ENCODE peak calls at places on chromosomes 2 and 18, in nine cellular contexts. One of them, this sample, is unnamed.

GRCh38 chr2:8761529-8762164 is 75.8 kb downstream of the KIDINS220 start:
- DNase-seq in NCI-H2029: peak
- DNase-seq in left lobe of liver: no peak
- DNase-seq in kidney epithelial cell: no peak
- DNase-seq in NCI-H1092 treated with DMSO at 0.1 percent for 48 hours: no peak
- DNase-seq in naive thymus-derived CD8-positive, alpha-beta T cell: no peak
- DNase-seq in coronary artery: no peak
- DNase-seq in CD14-positive monocyte: no peak
- DNase-seq in IMR-90: peak
- DNase-seq in this sample: no peak

GRCh38 chr2:197614532-197614931 is 60.9 kb downstream of the RFTN2 start:
- DNase-seq in NCI-H1092 treated with DMSO at 0.1 percent for 48 hours: no peak
- DNase-seq in IMR-90: no peak
- DNase-seq in CD14-positive monocyte: no peak
- DNase-seq in left lobe of liver: no peak
- DNase-seq in coronary artery: no peak
- DNase-seq in naive thymus-derived CD8-positive, alpha-beta T cell: no peak
- DNase-seq in kidney epithelial cell: no peak
- DNase-seq in NCI-H2029: peak
- DNase-seq in this sample: no peak

GRCh38 chr18:22539045-22539444 is 121.3 kb upstream of the CTAGE1 start:
- DNase-seq in CD14-positive monocyte: no peak
- DNase-seq in coronary artery: peak
- DNase-seq in kidney epithelial cell: no peak
- DNase-seq in left lobe of liver: no peak
- DNase-seq in IMR-90: no peak
- DNase-seq in NCI-H1092 treated with DMSO at 0.1 percent for 48 hours: no peak
- DNase-seq in NCI-H2029: no peak
- DNase-seq in naive thymus-derived CD8-positive, alpha-beta T cell: no peak
- DNase-seq in this sample: peak

GRCh38 chr18:52694804-52695203 is 354.8 kb downstream of the DCC start:
- DNase-seq in kidney epithelial cell: no peak
- DNase-seq in coronary artery: no peak
- DNase-seq in naive thymus-derived CD8-positive, alpha-beta T cell: no peak
- DNase-seq in left lobe of liver: no peak
- DNase-seq in NCI-H2029: no peak
- DNase-seq in CD14-positive monocyte: no peak
- DNase-seq in NCI-H1092 treated with DMSO at 0.1 percent for 48 hours: peak
- DNase-seq in IMR-90: no peak
- DNase-seq in this sample: no peak

GRCh38 chr18:79337184-79337583 is 58.5 kb upstream of the NFATC1 start:
- DNase-seq in IMR-90: no peak
- DNase-seq in kidney epithelial cell: no peak
- DNase-seq in NCI-H1092 treated with DMSO at 0.1 percent for 48 hours: no peak
- DNase-seq in naive thymus-derived CD8-positive, alpha-beta T cell: no peak
- DNase-seq in NCI-H2029: no peak
- DNase-seq in left lobe of liver: no peak
- DNase-seq in coronary artery: no peak
- DNase-seq in CD14-positive monocyte: no peak
- DNase-seq in this sample: no peak

GRCh38 chr2:37871453-37872191 is 53.5 kb upstream of the RMDN2 start:
- DNase-seq in NCI-H2029: no peak
- DNase-seq in naive thymus-derived CD8-positive, alpha-beta T cell: no peak
- DNase-seq in coronary artery: no peak
- DNase-seq in NCI-H1092 treated with DMSO at 0.1 percent for 48 hours: no peak
- DNase-seq in CD14-positive monocyte: no peak
- DNase-seq in kidney epithelial cell: peak
- DNase-seq in left lobe of liver: no peak
- DNase-seq in IMR-90: peak
- DNase-seq in this sample: no peak

GRCh38 chr2:159811232-159811631 is 13.2 kb upstream of the CD302 start:
- DNase-seq in IMR-90: no peak
- DNase-seq in kidney epithelial cell: no peak
- DNase-seq in CD14-positive monocyte: no peak
- DNase-seq in coronary artery: no peak
- DNase-seq in left lobe of liver: no peak
- DNase-seq in NCI-H1092 treated with DMSO at 0.1 percent for 48 hours: no peak
- DNase-seq in naive thymus-derived CD8-positive, alpha-beta T cell: no peak
- DNase-seq in NCI-H2029: no peak
- DNase-seq in this sample: no peak

GRCh38 chr18:11500153-11501122 is 109.0 kb upstream of the SLC35G4 start:
- DNase-seq in NCI-H1092 treated with DMSO at 0.1 percent for 48 hours: no peak
- DNase-seq in IMR-90: peak
- DNase-seq in left lobe of liver: no peak
- DNase-seq in naive thymus-derived CD8-positive, alpha-beta T cell: no peak
- DNase-seq in NCI-H2029: no peak
- DNase-seq in kidney epithelial cell: peak
- DNase-seq in coronary artery: no peak
- DNase-seq in CD14-positive monocyte: no peak
- DNase-seq in this sample: no peak

GRCh38 chr2:66789741-66790140 is 354.8 kb downstream of the MEIS1 start:
- DNase-seq in naive thymus-derived CD8-positive, alpha-beta T cell: no peak
- DNase-seq in NCI-H2029: no peak
- DNase-seq in coronary artery: no peak
- DNase-seq in kidney epithelial cell: no peak
- DNase-seq in NCI-H1092 treated with DMSO at 0.1 percent for 48 hours: no peak
- DNase-seq in IMR-90: peak
- DNase-seq in CD14-positive monocyte: no peak
- DNase-seq in left lobe of liver: no peak
- DNase-seq in this sample: no peak

GRCh38 chr2:100733344-100734187 is 86.4 kb upstream of the NPAS2 start:
- DNase-seq in NCI-H1092 treated with DMSO at 0.1 percent for 48 hours: no peak
- DNase-seq in naive thymus-derived CD8-positive, alpha-beta T cell: no peak
- DNase-seq in CD14-positive monocyte: peak
- DNase-seq in kidney epithelial cell: no peak
- DNase-seq in coronary artery: no peak
- DNase-seq in left lobe of liver: peak
- DNase-seq in IMR-90: peak
- DNase-seq in NCI-H2029: no peak
- DNase-seq in this sample: peak

GRCh38 chr2:112692914-112693313 is 27.9 kb upstream of the NT5DC4 start:
- DNase-seq in kidney epithelial cell: no peak
- DNase-seq in coronary artery: no peak
- DNase-seq in left lobe of liver: no peak
- DNase-seq in NCI-H2029: no peak
- DNase-seq in CD14-positive monocyte: no peak
- DNase-seq in NCI-H1092 treated with DMSO at 0.1 percent for 48 hours: no peak
- DNase-seq in IMR-90: no peak
- DNase-seq in naive thymus-derived CD8-positive, alpha-beta T cell: no peak
- DNase-seq in this sample: no peak

GRCh38 chr18:51490860-51491259 is 293.4 kb upstream of the MEX3C start:
- DNase-seq in CD14-positive monocyte: no peak
- DNase-seq in left lobe of liver: no peak
- DNase-seq in coronary artery: no peak
- DNase-seq in kidney epithelial cell: no peak
- DNase-seq in NCI-H1092 treated with DMSO at 0.1 percent for 48 hours: no peak
- DNase-seq in naive thymus-derived CD8-positive, alpha-beta T cell: no peak
- DNase-seq in IMR-90: no peak
- DNase-seq in NCI-H2029: no peak
- DNase-seq in this sample: no peak

GRCh38 chr2:74856004-74856578 is 22.2 kb downstream of the HK2 start:
- DNase-seq in naive thymus-derived CD8-positive, alpha-beta T cell: peak
- DNase-seq in left lobe of liver: no peak
- DNase-seq in coronary artery: no peak
- DNase-seq in NCI-H2029: peak
- DNase-seq in IMR-90: no peak
- DNase-seq in NCI-H1092 treated with DMSO at 0.1 percent for 48 hours: no peak
- DNase-seq in kidney epithelial cell: no peak
- DNase-seq in CD14-positive monocyte: no peak
- DNase-seq in this sample: no peak

GRCh38 chr2:102070058-102070642 is 72.4 kb upstream of the IL1R1 start:
- DNase-seq in CD14-positive monocyte: no peak
- DNase-seq in NCI-H1092 treated with DMSO at 0.1 percent for 48 hours: no peak
- DNase-seq in coronary artery: peak
- DNase-seq in NCI-H2029: peak
- DNase-seq in kidney epithelial cell: no peak
- DNase-seq in naive thymus-derived CD8-positive, alpha-beta T cell: no peak
- DNase-seq in left lobe of liver: peak
- DNase-seq in IMR-90: peak
- DNase-seq in this sample: peak

GRCh38 chr18:62999392-62999791 is 284.1 kb downstream of the PHLPP1 start:
- DNase-seq in kidney epithelial cell: no peak
- DNase-seq in left lobe of liver: peak
- DNase-seq in IMR-90: peak
- DNase-seq in NCI-H2029: no peak
- DNase-seq in CD14-positive monocyte: no peak
- DNase-seq in NCI-H1092 treated with DMSO at 0.1 percent for 48 hours: no peak
- DNase-seq in naive thymus-derived CD8-positive, alpha-beta T cell: no peak
- DNase-seq in coronary artery: peak
- DNase-seq in this sample: peak

GRCh38 chr2:150373374-150373773 is 114.1 kb downstream of the RND3 start:
- DNase-seq in NCI-H2029: no peak
- DNase-seq in NCI-H1092 treated with DMSO at 0.1 percent for 48 hours: no peak
- DNase-seq in kidney epithelial cell: no peak
- DNase-seq in left lobe of liver: no peak
- DNase-seq in coronary artery: no peak
- DNase-seq in naive thymus-derived CD8-positive, alpha-beta T cell: no peak
- DNase-seq in CD14-positive monocyte: no peak
- DNase-seq in IMR-90: no peak
- DNase-seq in this sample: no peak

GRCh38 chr2:120923426-120923825 is 187.8 kb downstream of the GLI2 start:
- DNase-seq in CD14-positive monocyte: no peak
- DNase-seq in coronary artery: no peak
- DNase-seq in IMR-90: no peak
- DNase-seq in naive thymus-derived CD8-positive, alpha-beta T cell: no peak
- DNase-seq in NCI-H1092 treated with DMSO at 0.1 percent for 48 hours: no peak
- DNase-seq in left lobe of liver: no peak
- DNase-seq in NCI-H2029: no peak
- DNase-seq in kidney epithelial cell: no peak
- DNase-seq in this sample: no peak

GRCh38 chr2:207394812-207395534 is 134.8 kb upstream of the CREB1 start:
- DNase-seq in NCI-H2029: no peak
- DNase-seq in NCI-H1092 treated with DMSO at 0.1 percent for 48 hours: no peak
- DNase-seq in kidney epithelial cell: peak
- DNase-seq in coronary artery: no peak
- DNase-seq in left lobe of liver: no peak
- DNase-seq in naive thymus-derived CD8-positive, alpha-beta T cell: no peak
- DNase-seq in CD14-positive monocyte: no peak
- DNase-seq in IMR-90: peak
- DNase-seq in this sample: no peak

GRCh38 chr2:45288532-45288931 is 279.3 kb upstream of the SIX2 start:
- DNase-seq in coronary artery: no peak
- DNase-seq in kidney epithelial cell: no peak
- DNase-seq in naive thymus-derived CD8-positive, alpha-beta T cell: no peak
- DNase-seq in left lobe of liver: no peak
- DNase-seq in IMR-90: peak
- DNase-seq in CD14-positive monocyte: no peak
- DNase-seq in NCI-H1092 treated with DMSO at 0.1 percent for 48 hours: no peak
- DNase-seq in NCI-H2029: no peak
- DNase-seq in this sample: no peak

GRCh38 chr2:55936351-55936750 is 12.8 kb upstream of the EFEMP1 start:
- DNase-seq in left lobe of liver: no peak
- DNase-seq in kidney epithelial cell: no peak
- DNase-seq in coronary artery: no peak
- DNase-seq in NCI-H2029: no peak
- DNase-seq in naive thymus-derived CD8-positive, alpha-beta T cell: no peak
- DNase-seq in CD14-positive monocyte: no peak
- DNase-seq in NCI-H1092 treated with DMSO at 0.1 percent for 48 hours: no peak
- DNase-seq in IMR-90: peak
- DNase-seq in this sample: no peak

This sample was measured in right atrium auricular region.